ENCODE peak calls at places on chromosome 13, in four cellular contexts. E, R, W and Z are unnamed samples.

GRCh38 chr13:86882835-86883234 is 788.3 kb upstream of the SLITRK5 start:
- DNase-seq in E (no peak), R (no peak), W (no peak), Z (no peak)

GRCh38 chr13:49292742-49293498 is 45.2 kb downstream of the CDADC1 start:
- DNase-seq in W (no peak), R (no peak), E (peak; percentile 89), Z (no peak)

GRCh38 chr13:71374471-71375041 is 492.4 kb downstream of the DACH1 start:
- DNase-seq in W (no peak), E (peak; percentile 4), R (no peak), Z (no peak)

GRCh38 chr13:99085139-99085845 is 107.4 kb upstream of the DOCK9 start:
- DNase-seq in E (no peak), W (no peak), R (no peak), Z (no peak)

GRCh38 chr13:89307278-89307677 is 1636.1 kb downstream of the SLITRK5 start:
- DNase-seq in R (no peak), W (no peak), E (no peak), Z (no peak)

GRCh38 chr13:48547663-48548092 is 14.8 kb upstream of the RCBTB2 start:
- DNase-seq in R (no peak), E (no peak), W (no peak), Z (no peak)

GRCh38 chr13:75356426-75356825 is 125.5 kb downstream of the TBC1D4 start:
- DNase-seq in R (no peak), E (no peak), W (no peak), Z (no peak)

GRCh38 chr13:71879129-71879535 is 12.1 kb upstream of the DACH1 start:
- DNase-seq in W (no peak), R (no peak), E (peak; percentile 63), Z (peak; percentile 21)

GRCh38 chr13:41562083-41562482 is 104.7 kb downstream of the RGCC start:
- DNase-seq in E (peak; percentile 90), W (no peak), R (no peak), Z (no peak)

GRCh38 chr13:40618581-40619478 is 47.6 kb downstream of the FOXO1 start:
- DNase-seq in R (no peak), W (no peak), E (no peak), Z (no peak)

GRCh38 chr13:99980201-99981114 is 1.1 kb upstream of the ZIC2 start:
- DNase-seq in W (no peak), R (no peak), E (peak; percentile 71), Z (peak; percentile 67)

GRCh38 chr13:39347926-39348901 is 254.8 kb downstream of the LHFPL6 start:
- DNase-seq in E (no peak), R (peak; percentile 76), W (no peak), Z (no peak)

GRCh38 chr13:39789451-39789850 is 134.0 kb downstream of the COG6 start:
- DNase-seq in W (no peak), E (no peak), R (no peak), Z (no peak)

GRCh38 chr13:24540236-24541126 is 27.9 kb upstream of the PARP4 start:
- DNase-seq in R (no peak), E (peak; percentile 54), W (no peak), Z (no peak)

GRCh38 chr13:108342369-108343289 is 73.1 kb downstream of the TNFSF13B start:
- DNase-seq in R (peak; percentile 20), W (no peak), E (peak; percentile 42), Z (peak; percentile 54)
- H3K27me3 ChIP-seq in R (no peaks in the 10 kb centered on the region), W (no peaks in the 10 kb centered on the region), E (no peaks in the 10 kb centered on the region), Z (no peaks in the 10 kb centered on the region)

GRCh38 chr13:33015791-33016323 is 366 bp upstream of the KL start:
- DNase-seq in E (no peak), W (peak; percentile 51), R (no peak), Z (no peak)
- H3K4me3 ChIP-seq in E (peak overlapping the region; percentile 33), W (peak overlapping the region; percentile 58), R (no peak overlapping the region), Z (no peak overlapping the region)

DNA sequence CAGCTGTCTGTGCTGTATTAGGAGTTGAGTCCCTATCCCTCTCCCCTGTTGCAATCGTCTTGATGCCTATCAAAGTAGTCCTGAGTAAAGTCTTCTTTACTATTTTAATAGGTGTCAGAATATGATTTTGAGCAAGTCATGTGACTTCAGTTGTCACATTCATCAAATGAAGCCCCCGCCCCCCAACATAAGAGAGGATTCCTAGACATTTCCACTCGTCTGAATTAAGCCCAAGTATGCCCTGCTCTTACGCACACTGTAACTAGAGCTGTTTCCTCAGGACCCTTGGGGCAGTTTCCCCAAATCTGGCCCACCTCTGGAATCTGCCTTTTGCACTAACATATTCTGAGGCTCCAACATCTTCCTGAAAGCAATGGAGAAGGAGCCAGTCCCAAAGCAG is 25.5 kb downstream of the SACS start:
- DNase-seq in E (no peak), W (no peak), R (no peak), Z (no peak)
- H3K36me3 ChIP-seq in E (no peaks in the 10 kb centered on the region), W (no peaks in the 10 kb centered on the region), R (no peaks in the 10 kb centered on the region), Z (no peaks in the 10 kb centered on the region)

DNA sequence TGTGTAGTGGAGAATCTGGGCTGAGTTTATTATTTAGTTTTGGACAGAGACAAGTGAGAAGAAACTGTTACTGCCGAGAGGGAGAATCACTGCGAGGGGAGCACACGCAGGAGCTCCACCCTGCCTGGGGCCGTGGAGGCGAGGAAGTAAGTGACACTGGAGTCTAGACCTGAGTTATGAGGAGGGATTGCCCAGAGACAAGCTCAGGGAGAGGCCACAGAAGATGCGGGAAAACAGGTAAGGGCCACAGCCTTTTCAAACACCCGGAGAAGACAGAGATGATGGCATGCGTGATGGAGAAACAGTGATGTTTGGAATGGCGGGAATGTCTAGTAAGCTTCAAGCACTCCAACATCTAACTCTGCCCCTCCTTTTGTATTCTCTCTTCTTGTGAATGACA is 84.1 kb downstream of the TNFSF11 start:
- DNase-seq in R (no peak), W (no peak), E (no peak), Z (no peak)
- H3K27me3 ChIP-seq in R (no peaks in the 10 kb centered on the region), W (no peaks in the 10 kb centered on the region), E (no peaks in the 10 kb centered on the region), Z (peaks cover 18% of the 10 kb centered on the region)

GRCh38 chr13:23160241-23161175 is 20.3 kb upstream of the SGCG start:
- DNase-seq in E (peak; percentile 13), W (no peak), R (no peak), Z (no peak)

GRCh38 chr13:23161176-23161825 is 19.5 kb upstream of the SGCG start:
- DNase-seq in E (peak; percentile 18), R (no peak), W (no peak), Z (no peak)

GRCh38 chr13:23159587-23160240 is 21.1 kb upstream of the SGCG start:
- DNase-seq in R (no peak), W (no peak), E (peak; percentile 2), Z (no peak)

DNA sequence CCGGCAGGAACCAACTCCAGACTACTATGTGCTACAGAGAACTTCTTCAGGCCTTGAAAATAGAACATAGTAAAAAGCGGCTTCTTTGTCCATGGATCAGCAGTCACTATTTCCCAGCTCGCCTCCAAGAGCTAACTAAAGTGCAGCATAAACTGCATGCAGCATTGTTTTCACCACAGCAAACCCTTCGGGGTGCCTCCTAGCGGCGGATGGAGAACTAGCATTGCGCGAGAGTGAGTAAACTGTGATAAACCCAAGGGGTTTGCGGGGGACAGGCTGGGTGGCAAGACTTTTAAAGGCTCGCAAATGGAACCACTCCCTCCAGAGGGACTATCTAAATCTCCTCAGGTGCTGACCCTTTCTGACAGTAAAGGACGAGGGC is 21.6 kb upstream of the SGCG start:
- DNase-seq in R (peak; percentile 40), E (peak; percentile 53), W (no peak), Z (no peak)
- H3K4me3 ChIP-seq in R (peak overlapping the region; percentile 63), E (peak overlapping the region; percentile 56), W (peak overlapping the region; percentile 38), Z (no peak overlapping the region)

GRCh38 chr13:114256547-114256946 is 21.9 kb downstream of the CDC16 start:
- DNase-seq in E (no peak), R (no peak), W (no peak), Z (no peak)
- H3K36me3 ChIP-seq in E (peaks cover 61% of the 10 kb centered on the region), R (peaks cover 79% of the 10 kb centered on the region), W (peaks cover 9% of the 10 kb centered on the region), Z (peaks cover 61% of the 10 kb centered on the region)